ENCODE peak calls at places on chromosomes 16 and 17, in ten cellular contexts. One of them, this sample, is unnamed.

GRCh38 chr17:50133769-50134099 is 3.8 kb upstream of the SAMD14 start:
- DNase-seq in EH: no peak
- DNase-seq in vagina: no peak
- DNase-seq in effector CD4-positive, alpha-beta T cell: no peak
- DNase-seq in tibial nerve: no peak
- DNase-seq in left cardiac atrium: no peak
- DNase-seq in dorsolateral prefrontal cortex: no peak
- DNase-seq in Panc1: no peak
- DNase-seq in AG09319: no peak
- DNase-seq in AG10803: no peak
- DNase-seq in this sample: no peak

GRCh38 chr17:17141860-17142552 is 64.1 kb downstream of the PLD6 start:
- DNase-seq in EH: peak; percentile 40
- DNase-seq in vagina: no peak
- DNase-seq in effector CD4-positive, alpha-beta T cell: peak; percentile 33
- DNase-seq in tibial nerve: peak; percentile 34
- DNase-seq in left cardiac atrium: no peak
- DNase-seq in dorsolateral prefrontal cortex: peak; percentile 74
- DNase-seq in Panc1: no peak
- DNase-seq in AG09319: no peak
- DNase-seq in AG10803: peak; percentile 52
- DNase-seq in this sample: no peak

GRCh38 chr16:85148959-85149358 is 36.7 kb upstream of the CIBAR2 start:
- DNase-seq in EH: peak; percentile 65
- DNase-seq in vagina: no peak
- DNase-seq in effector CD4-positive, alpha-beta T cell: no peak
- DNase-seq in tibial nerve: no peak
- DNase-seq in left cardiac atrium: no peak
- DNase-seq in dorsolateral prefrontal cortex: no peak
- DNase-seq in Panc1: no peak
- DNase-seq in AG09319: no peak
- DNase-seq in AG10803: peak; percentile 70
- DNase-seq in this sample: no peak

GRCh38 chr17:42027961-42028790 is 8.3 kb downstream of the NKIRAS2 start:
- DNase-seq in EH: peak; percentile 15
- DNase-seq in vagina: no peak
- DNase-seq in effector CD4-positive, alpha-beta T cell: no peak
- DNase-seq in tibial nerve: no peak
- DNase-seq in left cardiac atrium: no peak
- DNase-seq in dorsolateral prefrontal cortex: no peak
- DNase-seq in Panc1: no peak
- DNase-seq in AG09319: no peak
- DNase-seq in AG10803: no peak
- DNase-seq in this sample: no peak

GRCh38 chr17:82329683-82330321 is 3.8 kb downstream of the SECTM1 start:
- DNase-seq in EH: no peak
- DNase-seq in vagina: no peak
- DNase-seq in effector CD4-positive, alpha-beta T cell: no peak
- DNase-seq in tibial nerve: no peak
- DNase-seq in left cardiac atrium: peak; percentile 21
- DNase-seq in dorsolateral prefrontal cortex: no peak
- DNase-seq in Panc1: no peak
- DNase-seq in AG09319: no peak
- DNase-seq in AG10803: no peak
- DNase-seq in this sample: no peak

GRCh38 chr16:17803625-17804410 is 333.1 kb upstream of the XYLT1 start:
- DNase-seq in EH: peak; percentile 98
- DNase-seq in vagina: no peak
- DNase-seq in effector CD4-positive, alpha-beta T cell: no peak
- DNase-seq in tibial nerve: no peak
- DNase-seq in left cardiac atrium: no peak
- DNase-seq in dorsolateral prefrontal cortex: no peak
- DNase-seq in Panc1: no peak
- DNase-seq in AG09319: peak; percentile 1
- DNase-seq in AG10803: peak; percentile 89
- DNase-seq in this sample: peak; percentile 51

GRCh38 chr17:65785109-65785508 is 223.7 kb upstream of the AXIN2 start:
- DNase-seq in EH: peak; percentile 98
- DNase-seq in vagina: no peak
- DNase-seq in effector CD4-positive, alpha-beta T cell: no peak
- DNase-seq in tibial nerve: no peak
- DNase-seq in left cardiac atrium: no peak
- DNase-seq in dorsolateral prefrontal cortex: no peak
- DNase-seq in Panc1: peak; percentile 77
- DNase-seq in AG09319: peak; percentile 78
- DNase-seq in AG10803: peak; percentile 97
- DNase-seq in this sample: peak; percentile 83

GRCh38 chr17:7922499-7923289 is 6.6 kb upstream of the RNF227 start:
- DNase-seq in EH: peak; percentile 69
- DNase-seq in vagina: no peak
- DNase-seq in effector CD4-positive, alpha-beta T cell: peak; percentile 74
- DNase-seq in tibial nerve: peak; percentile 81
- DNase-seq in left cardiac atrium: peak; percentile 90
- DNase-seq in dorsolateral prefrontal cortex: peak; percentile 89
- DNase-seq in Panc1: no peak
- DNase-seq in AG09319: peak; percentile 41
- DNase-seq in AG10803: peak; percentile 78
- DNase-seq in this sample: peak; percentile 22

GRCh38 chr17:77330602-77331081 is 189.9 kb downstream of the SEC14L1 start:
- DNase-seq in EH: no peak
- DNase-seq in vagina: peak; percentile 87
- DNase-seq in effector CD4-positive, alpha-beta T cell: no peak
- DNase-seq in tibial nerve: no peak
- DNase-seq in left cardiac atrium: no peak
- DNase-seq in dorsolateral prefrontal cortex: no peak
- DNase-seq in Panc1: no peak
- DNase-seq in AG09319: no peak
- DNase-seq in AG10803: no peak
- DNase-seq in this sample: no peak

GRCh38 chr17:15971882-15972281 is 27.0 kb downstream of the ADORA2B start:
- DNase-seq in EH: no peak
- DNase-seq in vagina: no peak
- DNase-seq in effector CD4-positive, alpha-beta T cell: no peak
- DNase-seq in tibial nerve: no peak
- DNase-seq in left cardiac atrium: no peak
- DNase-seq in dorsolateral prefrontal cortex: no peak
- DNase-seq in Panc1: no peak
- DNase-seq in AG09319: no peak
- DNase-seq in AG10803: no peak
- DNase-seq in this sample: no peak

GRCh38 chr17:50064253-50064991 is 8.5 kb downstream of the ITGA3 start:
- DNase-seq in EH: peak; percentile 99
- DNase-seq in vagina: no peak
- DNase-seq in effector CD4-positive, alpha-beta T cell: no peak
- DNase-seq in tibial nerve: no peak
- DNase-seq in left cardiac atrium: peak; percentile 71
- DNase-seq in dorsolateral prefrontal cortex: peak; percentile 63
- DNase-seq in Panc1: peak; percentile 87
- DNase-seq in AG09319: peak; percentile 73
- DNase-seq in AG10803: peak; percentile 95
- DNase-seq in this sample: peak; percentile 78

GRCh38 chr17:78341559-78342437 is 18.1 kb downstream of the SOCS3 start:
- DNase-seq in EH: peak; percentile 85
- DNase-seq in vagina: no peak
- DNase-seq in effector CD4-positive, alpha-beta T cell: no peak
- DNase-seq in tibial nerve: no peak
- DNase-seq in left cardiac atrium: peak; percentile 89
- DNase-seq in dorsolateral prefrontal cortex: peak; percentile 63
- DNase-seq in Panc1: no peak
- DNase-seq in AG09319: no peak
- DNase-seq in AG10803: peak; percentile 84
- DNase-seq in this sample: no peak

GRCh38 chr16:81654346-81654745 is 124.7 kb upstream of the PLCG2 start:
- DNase-seq in EH: peak; percentile 20
- DNase-seq in vagina: no peak
- DNase-seq in effector CD4-positive, alpha-beta T cell: no peak
- DNase-seq in tibial nerve: no peak
- DNase-seq in left cardiac atrium: no peak
- DNase-seq in dorsolateral prefrontal cortex: no peak
- DNase-seq in Panc1: no peak
- DNase-seq in AG09319: no peak
- DNase-seq in AG10803: no peak
- DNase-seq in this sample: no peak

GRCh38 chr17:55726440-55726839 is 3.8 kb upstream of the TMEM100 start:
- DNase-seq in EH: peak; percentile 97
- DNase-seq in vagina: no peak
- DNase-seq in effector CD4-positive, alpha-beta T cell: no peak
- DNase-seq in tibial nerve: peak; percentile 79
- DNase-seq in left cardiac atrium: peak; percentile 83
- DNase-seq in dorsolateral prefrontal cortex: no peak
- DNase-seq in Panc1: no peak
- DNase-seq in AG09319: peak; percentile 99
- DNase-seq in AG10803: peak; percentile 98
- DNase-seq in this sample: peak; percentile 99

GRCh38 chr17:77037943-77038342 is 102.8 kb upstream of the SEC14L1 start:
- DNase-seq in EH: no peak
- DNase-seq in vagina: no peak
- DNase-seq in effector CD4-positive, alpha-beta T cell: no peak
- DNase-seq in tibial nerve: no peak
- DNase-seq in left cardiac atrium: no peak
- DNase-seq in dorsolateral prefrontal cortex: no peak
- DNase-seq in Panc1: no peak
- DNase-seq in AG09319: no peak
- DNase-seq in AG10803: no peak
- DNase-seq in this sample: no peak

GRCh38 chr16:29962344-29962994 is 590 bp downstream of the TMEM219 start:
- DNase-seq in EH: peak; percentile 62
- DNase-seq in vagina: no peak
- DNase-seq in effector CD4-positive, alpha-beta T cell: no peak
- DNase-seq in tibial nerve: peak; percentile 20
- DNase-seq in left cardiac atrium: no peak
- DNase-seq in dorsolateral prefrontal cortex: no peak
- DNase-seq in Panc1: no peak
- DNase-seq in AG09319: no peak
- DNase-seq in AG10803: peak; percentile 45
- DNase-seq in this sample: no peak

GRCh38 chr16:70808371-70808770 is 7.4 kb upstream of the VAC14 start:
- DNase-seq in EH: no peak
- DNase-seq in vagina: no peak
- DNase-seq in effector CD4-positive, alpha-beta T cell: no peak
- DNase-seq in tibial nerve: no peak
- DNase-seq in left cardiac atrium: no peak
- DNase-seq in dorsolateral prefrontal cortex: no peak
- DNase-seq in Panc1: no peak
- DNase-seq in AG09319: no peak
- DNase-seq in AG10803: no peak
- DNase-seq in this sample: no peak

GRCh38 chr16:85777583-85778310 is 21.6 kb downstream of the EMC8 start:
- DNase-seq in EH: peak; percentile 79
- DNase-seq in vagina: no peak
- DNase-seq in effector CD4-positive, alpha-beta T cell: no peak
- DNase-seq in tibial nerve: no peak
- DNase-seq in left cardiac atrium: no peak
- DNase-seq in dorsolateral prefrontal cortex: no peak
- DNase-seq in Panc1: no peak
- DNase-seq in AG09319: no peak
- DNase-seq in AG10803: peak; percentile 20
- DNase-seq in this sample: no peak

GRCh38 chr16:79498928-79499327 is 101.6 kb downstream of the MAF start:
- DNase-seq in EH: no peak
- DNase-seq in vagina: no peak
- DNase-seq in effector CD4-positive, alpha-beta T cell: no peak
- DNase-seq in tibial nerve: no peak
- DNase-seq in left cardiac atrium: no peak
- DNase-seq in dorsolateral prefrontal cortex: no peak
- DNase-seq in Panc1: no peak
- DNase-seq in AG09319: no peak
- DNase-seq in AG10803: no peak
- DNase-seq in this sample: no peak

GRCh38 chr16:57534337-57534880 is 2.0 kb downstream of the CCDC102A start:
- DNase-seq in EH: no peak
- DNase-seq in vagina: peak; percentile 88
- DNase-seq in effector CD4-positive, alpha-beta T cell: no peak
- DNase-seq in tibial nerve: no peak
- DNase-seq in left cardiac atrium: peak; percentile 17
- DNase-seq in dorsolateral prefrontal cortex: peak; percentile 11
- DNase-seq in Panc1: no peak
- DNase-seq in AG09319: no peak
- DNase-seq in AG10803: no peak
- DNase-seq in this sample: no peak

GRCh38 chr17:72516772-72517399 is 396.1 kb downstream of the SOX9 start:
- DNase-seq in EH: no peak
- DNase-seq in vagina: no peak
- DNase-seq in effector CD4-positive, alpha-beta T cell: no peak
- DNase-seq in tibial nerve: peak; percentile 55
- DNase-seq in left cardiac atrium: peak; percentile 26
- DNase-seq in dorsolateral prefrontal cortex: no peak
- DNase-seq in Panc1: no peak
- DNase-seq in AG09319: no peak
- DNase-seq in AG10803: peak; percentile 40
- DNase-seq in this sample: no peak

GRCh38 chr16:27222499-27223225 is 19.3 kb downstream of the KDM8 start:
- DNase-seq in EH: peak; percentile 90
- DNase-seq in vagina: no peak
- DNase-seq in effector CD4-positive, alpha-beta T cell: no peak
- DNase-seq in tibial nerve: no peak
- DNase-seq in left cardiac atrium: peak; percentile 63
- DNase-seq in dorsolateral prefrontal cortex: no peak
- DNase-seq in Panc1: no peak
- DNase-seq in AG09319: peak; percentile 25
- DNase-seq in AG10803: peak; percentile 91
- DNase-seq in this sample: no peak

GRCh38 chr17:60280673-60281072 is 111.3 kb downstream of the USP32 start:
- DNase-seq in EH: no peak
- DNase-seq in vagina: no peak
- DNase-seq in effector CD4-positive, alpha-beta T cell: no peak
- DNase-seq in tibial nerve: no peak
- DNase-seq in left cardiac atrium: no peak
- DNase-seq in dorsolateral prefrontal cortex: no peak
- DNase-seq in Panc1: no peak
- DNase-seq in AG09319: no peak
- DNase-seq in AG10803: no peak
- DNase-seq in this sample: no peak

GRCh38 chr17:27049104-27049784 is 244.7 kb upstream of the WSB1 start:
- DNase-seq in EH: no peak
- DNase-seq in vagina: no peak
- DNase-seq in effector CD4-positive, alpha-beta T cell: no peak
- DNase-seq in tibial nerve: no peak
- DNase-seq in left cardiac atrium: no peak
- DNase-seq in dorsolateral prefrontal cortex: no peak
- DNase-seq in Panc1: no peak
- DNase-seq in AG09319: no peak
- DNase-seq in AG10803: no peak
- DNase-seq in this sample: no peak